ENCODE peak calls at places on chromosomes 5 and 9, in eight cellular contexts. G, V, I, L, Z, M, S and E are unnamed samples.

GRCh38 chr9:8071445-8071798 is 271.8 kb upstream of the DMAC1 start:
- DNase-seq in G (no peak), V (no peak), I (no peak), L (no peak), Z (no peak), M (no peak), S (no peak), E (no peak)

GRCh38 chr5:67194169-67194568 is 2.4 kb downstream of the CD180 start:
- DNase-seq in G (no peak), V (no peak), I (no peak), L (no peak), Z (no peak), M (no peak), S (no peak), E (no peak)

GRCh38 chr9:96565684-96566360 is 53.8 kb downstream of the CDC14B start:
- DNase-seq in G (peak; percentile 50), V (peak; percentile 7), I (no peak), L (no peak), Z (peak; percentile 13), M (no peak), S (peak; percentile 23), E (no peak)

GRCh38 chr9:9998491-9999287 is 614.1 kb downstream of the PTPRD start:
- DNase-seq in G (no peak), V (peak; percentile 59), I (no peak), L (no peak), Z (no peak), M (peak; percentile 86), S (peak; percentile 9), E (no peak)

GRCh38 chr9:86983260-86984255 is 36.3 kb upstream of the GAS1 start:
- DNase-seq in G (peak; percentile 83), V (no peak), I (no peak), L (no peak), Z (no peak), M (no peak), S (peak; percentile 98), E (no peak)

GRCh38 chr5:80192507-80193241 is 63.2 kb downstream of the SERINC5 start:
- DNase-seq in G (peak; percentile 77), V (peak; percentile 39), I (no peak), L (no peak), Z (no peak), M (no peak), S (no peak), E (no peak)

GRCh38 chr5:139926797-139927503 is 116.1 kb downstream of the NRG2 start:
- DNase-seq in G (no peak), V (no peak), I (no peak), L (peak; percentile 28), Z (no peak), M (no peak), S (no peak), E (no peak)

GRCh38 chr5:67350600-67351315 is 154.2 kb upstream of the CD180 start:
- DNase-seq in G (no peak), V (no peak), I (no peak), L (no peak), Z (no peak), M (peak; percentile 12), S (no peak), E (no peak)

GRCh38 chr9:113556877-113557593 is 93.5 kb downstream of the RGS3 start:
- DNase-seq in G (peak; percentile 63), V (no peak), I (no peak), L (no peak), Z (no peak), M (no peak), S (no peak), E (no peak)

GRCh38 chr5:135660826-135661555 is 82.2 kb upstream of the CXCL14 start:
- DNase-seq in G (peak; percentile 6), V (peak; percentile 9), I (no peak), L (no peak), Z (no peak), M (no peak), S (no peak), E (no peak)

GRCh38 chr5:61414806-61415205 is 82.7 kb downstream of the ZSWIM6 start:
- DNase-seq in G (no peak), V (peak; percentile 27), I (no peak), L (no peak), Z (no peak), M (no peak), S (no peak), E (no peak)

GRCh38 chr9:6671416-6671815 is 25.9 kb upstream of the GLDC start:
- DNase-seq in G (no peak), V (no peak), I (no peak), L (no peak), Z (no peak), M (no peak), S (peak; percentile 8), E (no peak)

GRCh38 chr5:159752622-159753275 is 163.5 kb upstream of the ADRA1B start:
- DNase-seq in G (no peak), V (no peak), I (no peak), L (no peak), Z (no peak), M (no peak), S (no peak), E (no peak)

GRCh38 chr9:113622600-113623400 is 159.3 kb downstream of the RGS3 start:
- DNase-seq in G (peak; percentile 96), V (no peak), I (peak; percentile 81), L (peak; percentile 77), Z (peak; percentile 85), M (peak; percentile 82), S (peak; percentile 90), E (peak; percentile 86)

DNA sequence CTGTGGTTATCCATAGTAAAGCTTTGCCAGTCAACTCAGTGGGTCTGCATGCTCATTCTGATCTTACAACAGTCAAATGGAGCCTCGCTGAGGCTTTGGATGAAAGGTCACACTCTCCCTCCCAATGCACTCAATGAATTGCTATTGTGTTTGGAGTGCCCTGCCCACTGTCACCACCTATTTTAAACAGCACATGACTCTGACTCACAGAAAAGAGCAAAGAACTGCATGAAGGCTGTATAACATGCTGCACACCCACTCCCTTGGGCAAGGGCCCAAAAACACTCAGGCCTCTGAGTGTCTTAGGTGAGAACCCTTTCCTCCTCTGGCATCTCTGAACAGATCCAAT is 118.7 kb upstream of the CCDC112 start:
- DNase-seq in G (peak; percentile 87), V (peak; percentile 29), I (peak; percentile 78), L (no peak), Z (peak; percentile 74), M (peak; percentile 57), S (peak; percentile 90), E (peak; percentile 88)
- H2AFZ ChIP-seq in G (no peak overlapping the region), V (no peak overlapping the region), I (peak overlapping the region; percentile 24), L (peak overlapping the region; percentile 24), Z (no peak overlapping the region), M (no peak overlapping the region), S (peak overlapping the region; percentile 29), E (no peak overlapping the region)

DNA sequence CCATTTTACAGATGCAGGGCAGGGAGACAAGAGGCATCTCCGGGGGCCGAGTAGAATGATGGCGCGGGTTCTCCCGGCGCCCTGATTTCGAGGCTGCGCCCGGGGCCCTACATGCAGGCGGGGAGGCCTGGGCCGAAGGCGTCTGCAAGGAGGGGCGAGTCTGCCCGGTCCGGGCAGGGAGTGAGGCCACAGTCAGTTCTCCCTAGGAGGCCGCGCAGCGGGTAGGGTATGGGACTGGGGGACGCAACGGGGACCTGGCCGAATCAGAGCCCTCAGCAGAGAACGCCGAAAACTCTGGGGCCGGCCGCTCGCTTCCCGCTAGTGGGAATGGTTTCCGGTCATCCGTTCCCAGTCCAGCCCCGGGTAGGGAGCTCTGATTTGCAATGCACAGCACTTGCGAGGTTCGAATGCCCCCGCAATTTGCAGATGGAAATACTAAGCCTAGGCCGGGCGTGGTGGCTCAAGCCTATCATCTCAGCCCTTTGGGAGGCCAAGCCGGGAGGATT is 6.4 kb downstream of the TLX3 start:
- DNase-seq in G (no peak), V (peak; percentile 45), I (no peak), L (peak; percentile 74), Z (no peak), M (no peak), S (no peak), E (no peak)
- TF ChIP-seq EZH2 in G (no peak), V (peak; percentile 48), I (no peak), L (no peak), Z (peak; percentile 13), M (no peak), S (peak; percentile 34), E (no peak)

GRCh38 chr5:72622152-72622760 is 115.0 kb upstream of the ZNF366 start:
- DNase-seq in G (no peak), V (no peak), I (no peak), L (no peak), Z (no peak), M (no peak), S (no peak), E (no peak)
- H2AFZ ChIP-seq in G (no peak overlapping the region), V (no peak overlapping the region), I (no peak overlapping the region), L (no peak overlapping the region), Z (no peak overlapping the region), M (no peak overlapping the region), S (no peak overlapping the region), E (no peak overlapping the region)

GRCh38 chr5:141753143-141753970 is 71.3 kb upstream of the ARAP3 start:
- DNase-seq in G (no peak), V (no peak), I (no peak), L (no peak), Z (no peak), M (no peak), S (no peak), E (no peak)
- TF ChIP-seq EZH2 in G (peak; percentile 41), V (peak; percentile 37), I (no peak), L (no peak), Z (no peak), M (peak; percentile 51), S (no peak), E (no peak)

DNA sequence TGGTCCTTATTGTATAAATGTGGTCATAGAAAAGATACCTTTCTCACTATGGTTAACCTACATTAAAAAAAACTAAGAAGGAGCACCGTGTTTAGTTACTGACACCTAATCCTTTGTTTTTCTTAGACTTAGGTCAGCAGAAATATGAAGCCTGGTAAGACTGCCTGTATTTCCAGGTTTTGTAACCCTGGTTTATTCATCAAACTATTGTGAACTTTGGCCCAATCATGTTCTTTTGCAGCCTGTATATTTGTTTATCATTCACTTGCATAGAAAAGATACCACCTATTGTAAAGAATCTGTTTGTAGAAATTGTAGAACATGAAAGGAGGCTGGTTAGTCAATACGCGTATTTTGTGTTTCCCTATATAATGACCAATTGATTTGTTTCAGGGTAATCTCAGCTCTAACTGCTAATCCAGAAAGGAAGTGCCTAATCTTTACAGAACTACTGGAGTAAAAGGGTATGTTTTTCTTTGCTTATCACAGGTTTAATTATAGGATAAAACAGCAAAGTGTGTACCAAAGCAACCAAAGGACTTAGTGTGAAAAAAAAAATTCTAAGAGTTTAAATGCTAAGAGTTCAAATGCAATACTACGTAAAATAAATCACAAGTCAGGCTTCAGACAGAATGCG is 103.6 kb downstream of the LURAP1L start:
- DNase-seq in G (peak; percentile 26), V (no peak), I (no peak), L (no peak), Z (no peak), M (peak; percentile 38), S (peak; percentile 62), E (no peak)
- H2AFZ ChIP-seq in G (no peak overlapping the region), V (no peak overlapping the region), I (no peak overlapping the region), L (no peak overlapping the region), Z (no peak overlapping the region), M (no peak overlapping the region), S (peak overlapping the region; percentile 40), E (no peak overlapping the region)